ENCODE peak calls at places on chromosomes 4 and X, in five cellular contexts. One of them, this sample, is unnamed.

GRCh38 chr4:44150091-44150576 is 298.5 kb downstream of the KCTD8 start:
- DNase-seq in neuronal stem cell: no peak
- DNase-seq in IMR-90: peak
- DNase-seq in trophoblast cell: peak
- DNase-seq in mesendoderm: peak
- DNase-seq in this sample: no peak

GRCh38 chr4:128153795-128154194 is 92.7 kb downstream of the LARP1B start:
- DNase-seq in neuronal stem cell: no peak
- DNase-seq in IMR-90: no peak
- DNase-seq in trophoblast cell: no peak
- DNase-seq in mesendoderm: no peak
- DNase-seq in this sample: no peak

GRCh38 chrX:45524296-45524695 is 323.6 kb upstream of the DIPK2B start:
- DNase-seq in neuronal stem cell: no peak
- DNase-seq in IMR-90: peak
- DNase-seq in trophoblast cell: no peak
- DNase-seq in mesendoderm: no peak
- DNase-seq in this sample: no peak

GRCh38 chr4:151304755-151305154 is 20.6 kb downstream of the SH3D19 start:
- DNase-seq in neuronal stem cell: no peak
- DNase-seq in IMR-90: no peak
- DNase-seq in trophoblast cell: no peak
- DNase-seq in mesendoderm: peak
- DNase-seq in this sample: no peak

GRCh38 chr4:106314960-106315359 is 1.0 kb downstream of the TBCK start:
- DNase-seq in neuronal stem cell: no peak
- DNase-seq in IMR-90: no peak
- DNase-seq in trophoblast cell: no peak
- DNase-seq in mesendoderm: no peak
- DNase-seq in this sample: no peak

GRCh38 chr4:10296730-10297129 is 160.5 kb downstream of the ZNF518B start:
- DNase-seq in neuronal stem cell: peak
- DNase-seq in IMR-90: no peak
- DNase-seq in trophoblast cell: peak
- DNase-seq in mesendoderm: peak
- DNase-seq in this sample: no peak

GRCh38 chr4:153464068-153464467 is 2.1 kb upstream of the TMEM131L start:
- DNase-seq in neuronal stem cell: no peak
- DNase-seq in IMR-90: peak
- DNase-seq in trophoblast cell: no peak
- DNase-seq in mesendoderm: no peak
- DNase-seq in this sample: no peak

GRCh38 chrX:132669142-132669541 is 180.3 kb upstream of the MBNL3 start:
- DNase-seq in neuronal stem cell: no peak
- DNase-seq in IMR-90: no peak
- DNase-seq in trophoblast cell: no peak
- DNase-seq in mesendoderm: no peak
- DNase-seq in this sample: no peak

GRCh38 chrX:106457802-106458201 is 154.0 kb upstream of the RADX start:
- DNase-seq in neuronal stem cell: no peak
- DNase-seq in IMR-90: no peak
- DNase-seq in trophoblast cell: no peak
- DNase-seq in mesendoderm: no peak
- DNase-seq in this sample: no peak

GRCh38 chr4:138972956-138973819 is 42.4 kb upstream of the NOCT start:
- DNase-seq in neuronal stem cell: peak
- DNase-seq in IMR-90: no peak
- DNase-seq in trophoblast cell: no peak
- DNase-seq in mesendoderm: peak
- DNase-seq in this sample: peak

GRCh38 chr4:31045724-31046318 is 325.7 kb downstream of the PCDH7 start:
- DNase-seq in neuronal stem cell: no peak
- DNase-seq in IMR-90: peak
- DNase-seq in trophoblast cell: no peak
- DNase-seq in mesendoderm: peak
- DNase-seq in this sample: no peak

GRCh38 chrX:101986571-101986970 is 54.7 kb upstream of the ZMAT1 start:
- DNase-seq in neuronal stem cell: no peak
- DNase-seq in IMR-90: no peak
- DNase-seq in trophoblast cell: no peak
- DNase-seq in mesendoderm: peak
- DNase-seq in this sample: no peak

GRCh38 chr4:41339812-41340809 is 83.4 kb downstream of the UCHL1 start:
- DNase-seq in neuronal stem cell: no peak
- DNase-seq in IMR-90: peak
- DNase-seq in trophoblast cell: no peak
- DNase-seq in mesendoderm: peak
- DNase-seq in this sample: peak

GRCh38 chr4:169283114-169283509 is 12.4 kb upstream of the SH3RF1 start:
- DNase-seq in neuronal stem cell: no peak
- DNase-seq in IMR-90: peak
- DNase-seq in trophoblast cell: peak
- DNase-seq in mesendoderm: no peak
- DNase-seq in this sample: no peak

GRCh38 chr4:98891533-98892337 is 37.2 kb downstream of the EIF4E start:
- DNase-seq in neuronal stem cell: no peak
- DNase-seq in IMR-90: no peak
- DNase-seq in trophoblast cell: no peak
- DNase-seq in mesendoderm: no peak
- DNase-seq in this sample: no peak

GRCh38 chr4:128916832-128917231 is 107.3 kb downstream of the JADE1 start:
- DNase-seq in neuronal stem cell: no peak
- DNase-seq in IMR-90: no peak
- DNase-seq in trophoblast cell: no peak
- DNase-seq in mesendoderm: no peak
- DNase-seq in this sample: no peak

GRCh38 chr4:19675172-19675811 is 576.4 kb upstream of the SLIT2 start:
- DNase-seq in neuronal stem cell: no peak
- DNase-seq in IMR-90: peak
- DNase-seq in trophoblast cell: no peak
- DNase-seq in mesendoderm: no peak
- DNase-seq in this sample: no peak

GRCh38 chr4:153518001-153518400 is 51.8 kb downstream of the TMEM131L start:
- DNase-seq in neuronal stem cell: no peak
- DNase-seq in IMR-90: peak
- DNase-seq in trophoblast cell: no peak
- DNase-seq in mesendoderm: no peak
- DNase-seq in this sample: no peak

GRCh38 chr4:69497081-69497480 is 1.4 kb upstream of the UGT2B4 start:
- DNase-seq in neuronal stem cell: no peak
- DNase-seq in IMR-90: no peak
- DNase-seq in trophoblast cell: no peak
- DNase-seq in mesendoderm: peak
- DNase-seq in this sample: no peak

GRCh38 chr4:8644461-8644891 is 51.9 kb downstream of the CPZ start:
- DNase-seq in neuronal stem cell: no peak
- DNase-seq in IMR-90: no peak
- DNase-seq in trophoblast cell: no peak
- DNase-seq in mesendoderm: no peak
- DNase-seq in this sample: peak

GRCh38 chr4:169286562-169287301 is 16.0 kb upstream of the SH3RF1 start:
- DNase-seq in neuronal stem cell: no peak
- DNase-seq in IMR-90: peak
- DNase-seq in trophoblast cell: no peak
- DNase-seq in mesendoderm: peak
- DNase-seq in this sample: no peak

GRCh38 chr4:127782275-127783025 is at the start of gene HSPA4L:
- DNase-seq in neuronal stem cell: peak
- DNase-seq in IMR-90: peak
- DNase-seq in trophoblast cell: no peak
- DNase-seq in mesendoderm: peak
- DNase-seq in this sample: no peak

GRCh38 chr4:110609044-110609750 is 13.7 kb downstream of the PITX2 start:
- DNase-seq in neuronal stem cell: no peak
- DNase-seq in IMR-90: no peak
- DNase-seq in trophoblast cell: no peak
- DNase-seq in mesendoderm: peak
- DNase-seq in this sample: no peak

GRCh38 chr4:171812377-171813194 is 618 bp upstream of the GALNTL6 start:
- DNase-seq in neuronal stem cell: peak
- DNase-seq in IMR-90: no peak
- DNase-seq in trophoblast cell: no peak
- DNase-seq in mesendoderm: peak
- DNase-seq in this sample: peak

GRCh38 chr4:22661443-22661842 is 31.3 kb upstream of the GBA3 start:
- DNase-seq in neuronal stem cell: no peak
- DNase-seq in IMR-90: peak
- DNase-seq in trophoblast cell: peak
- DNase-seq in mesendoderm: no peak
- DNase-seq in this sample: no peak

GRCh38 chr4:108988514-108989195 is 225.8 kb upstream of the ETNPPL start:
- DNase-seq in neuronal stem cell: no peak
- DNase-seq in IMR-90: peak
- DNase-seq in trophoblast cell: no peak
- DNase-seq in mesendoderm: no peak
- DNase-seq in this sample: no peak

GRCh38 chr4:33013280-33013679 is 2293.1 kb downstream of the PCDH7 start:
- DNase-seq in neuronal stem cell: no peak
- DNase-seq in IMR-90: no peak
- DNase-seq in trophoblast cell: no peak
- DNase-seq in mesendoderm: no peak
- DNase-seq in this sample: no peak

GRCh38 chr4:140302151-140302859 is 71.1 kb upstream of the SCOC start:
- DNase-seq in neuronal stem cell: no peak
- DNase-seq in IMR-90: no peak
- DNase-seq in trophoblast cell: no peak
- DNase-seq in mesendoderm: no peak
- DNase-seq in this sample: no peak

GRCh38 chr4:101031971-101032370 is 315.4 kb downstream of the PPP3CA start:
- DNase-seq in neuronal stem cell: peak
- DNase-seq in IMR-90: no peak
- DNase-seq in trophoblast cell: no peak
- DNase-seq in mesendoderm: peak
- DNase-seq in this sample: peak
- H2BK5ac ChIP-seq in neuronal stem cell: no peak
- H2BK5ac ChIP-seq in IMR-90: no peak
- H2BK5ac ChIP-seq in trophoblast cell: no peak
- H2BK5ac ChIP-seq in mesendoderm: no peak
- H2BK5ac ChIP-seq in this sample: no peak

GRCh38 chr4:105288121-105288520 is 141.4 kb downstream of the TET2 start:
- DNase-seq in neuronal stem cell: no peak
- DNase-seq in IMR-90: no peak
- DNase-seq in trophoblast cell: no peak
- DNase-seq in mesendoderm: no peak
- DNase-seq in this sample: no peak
- H2BK5ac ChIP-seq in neuronal stem cell: no peak
- H2BK5ac ChIP-seq in IMR-90: no peak
- H2BK5ac ChIP-seq in trophoblast cell: no peak
- H2BK5ac ChIP-seq in mesendoderm: no peak
- H2BK5ac ChIP-seq in this sample: no peak

GRCh38 chrX:71283409-71284143 is at the start of gene NONO:
- DNase-seq in neuronal stem cell: peak
- DNase-seq in IMR-90: peak
- DNase-seq in trophoblast cell: peak
- DNase-seq in mesendoderm: peak
- DNase-seq in this sample: peak
- H2BK5ac ChIP-seq in neuronal stem cell: peak
- H2BK5ac ChIP-seq in IMR-90: peak
- H2BK5ac ChIP-seq in trophoblast cell: peak
- H2BK5ac ChIP-seq in mesendoderm: peak
- H2BK5ac ChIP-seq in this sample: peak

GRCh38 chr4:73070072-73070385 is 513 bp upstream of the COX18 start:
- DNase-seq in neuronal stem cell: no peak
- DNase-seq in IMR-90: no peak
- DNase-seq in trophoblast cell: no peak
- DNase-seq in mesendoderm: no peak
- DNase-seq in this sample: no peak
- H2BK5ac ChIP-seq in neuronal stem cell: no peak
- H2BK5ac ChIP-seq in IMR-90: peak
- H2BK5ac ChIP-seq in trophoblast cell: no peak
- H2BK5ac ChIP-seq in mesendoderm: no peak
- H2BK5ac ChIP-seq in this sample: no peak

DNA sequence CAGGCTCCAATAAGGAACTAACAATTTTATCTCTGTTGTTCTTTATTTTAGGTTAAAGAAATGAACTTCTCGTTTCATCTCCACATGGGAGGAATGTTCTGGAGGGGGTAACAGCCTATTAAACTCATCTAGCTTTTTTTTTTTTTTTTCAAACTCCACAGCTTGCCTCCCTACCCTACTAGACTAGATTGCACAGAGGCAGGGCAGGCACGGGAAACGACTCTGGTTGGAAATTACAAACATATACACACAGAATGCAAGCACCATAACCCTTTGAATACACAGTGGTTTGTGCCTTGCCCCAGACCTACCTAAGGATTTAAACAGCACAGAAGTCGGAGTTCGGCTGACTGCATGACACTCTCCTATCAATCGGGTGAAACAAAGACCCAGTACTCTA is 2.7 kb downstream of the MECP2 start:
- DNase-seq in neuronal stem cell: no peak
- DNase-seq in IMR-90: no peak
- DNase-seq in trophoblast cell: no peak
- DNase-seq in mesendoderm: no peak
- DNase-seq in this sample: no peak
- H2BK5ac ChIP-seq in neuronal stem cell: no peak
- H2BK5ac ChIP-seq in IMR-90: no peak
- H2BK5ac ChIP-seq in trophoblast cell: no peak
- H2BK5ac ChIP-seq in mesendoderm: no peak
- H2BK5ac ChIP-seq in this sample: no peak